ENCODE peak calls at places on chromosomes 1 and 21, in seven cellular contexts. K is OCI-LY7, Y is GM23248, X is fibroblast of lung, M is SK-N-SH, R is PC-3, E is endothelial cell of umbilical vein. C is an unnamed sample. For H3K9me3, the result is how much of the 10 kb centered on the place peaks cover.

GRCh38 chr1:42319128-42319851 is 15.7 kb downstream of the FOXJ3 start:
- DNase-seq in K (no peak), Y (peak), X (peak), M (no peak), R (no peak), E (peak), C (no peak)

GRCh38 chr1:89170171-89171066 is 5.4 kb downstream of the GBP7 start:
- DNase-seq in K (no peak), Y (no peak), X (no peak), M (no peak), R (no peak), E (no peak), C (no peak)

GRCh38 chr1:32939655-32940371 is 24.8 kb downstream of the RNF19B start:
- DNase-seq in K (no peak), Y (peak), X (peak), M (no peak), R (peak), E (peak), C (no peak)

GRCh38 chr21:32916522-32917099 is 109.1 kb upstream of the OLIG2 start:
- DNase-seq in K (peak), Y (peak), X (no peak), M (peak), R (peak), E (no peak), C (no peak)

GRCh38 chr21:25624511-25624910 is 14.5 kb upstream of the JAM2 start:
- DNase-seq in K (no peak), Y (no peak), X (no peak), M (no peak), R (no peak), E (no peak), C (no peak)

GRCh38 chr1:210373878-210374599 is 45.3 kb downstream of the HHAT start:
- DNase-seq in K (peak), Y (peak), X (peak), M (peak), R (peak), E (peak), C (peak)

GRCh38 chr1:178659789-178660208 is 65.2 kb upstream of the RALGPS2 start:
- DNase-seq in K (peak), Y (no peak), X (no peak), M (no peak), R (no peak), E (no peak), C (no peak)

GRCh38 chr21:41852929-41853320 is 26.2 kb downstream of the PRDM15 start:
- DNase-seq in K (no peak), Y (no peak), X (no peak), M (no peak), R (no peak), E (no peak), C (no peak)

GRCh38 chr1:82065917-82066316 is 265.2 kb downstream of the ADGRL2 start:
- DNase-seq in K (no peak), Y (no peak), X (no peak), M (no peak), R (no peak), E (no peak), C (no peak)

GRCh38 chr1:157360021-157360390 is 192.3 kb downstream of the FCRL5 start:
- DNase-seq in K (no peak), Y (no peak), X (no peak), M (no peak), R (no peak), E (no peak), C (no peak)

GRCh38 chr1:39395357-39395831 is 96.0 kb upstream of the BMP8A start:
- DNase-seq in K (peak), Y (peak), X (peak), M (no peak), R (peak), E (peak), C (no peak)

GRCh38 chr21:42991992-42992740 is 17.8 kb downstream of the PKNOX1 start:
- DNase-seq in K (peak), Y (peak), X (peak), M (no peak), R (peak), E (peak), C (no peak)

GRCh38 chr1:204254031-204254661 is 40.4 kb upstream of the GOLT1A start:
- DNase-seq in K (no peak), Y (peak), X (no peak), M (no peak), R (peak), E (no peak), C (peak)

GRCh38 chr1:52268372-52268771 is 97.6 kb downstream of the CC2D1B start:
- DNase-seq in K (no peak), Y (peak), X (peak), M (no peak), R (no peak), E (peak), C (peak)

GRCh38 chr21:42061195-42061865 is 9.8 kb upstream of the UMODL1 start:
- DNase-seq in K (peak), Y (no peak), X (no peak), M (no peak), R (no peak), E (no peak), C (no peak)

GRCh38 chr1:232355162-232356006 is 274.5 kb downstream of the SIPA1L2 start:
- DNase-seq in K (no peak), Y (no peak), X (no peak), M (peak), R (peak), E (no peak), C (no peak)

GRCh38 chr1:44632511-44633072 is 41.7 kb downstream of the TMEM53 start:
- DNase-seq in K (no peak), Y (peak), X (no peak), M (peak), R (no peak), E (no peak), C (peak)

GRCh38 chr1:6235302-6235680 is 473 bp downstream of the ICMT start:
- DNase-seq in K (peak), Y (peak), X (no peak), M (no peak), R (no peak), E (no peak), C (no peak)

GRCh38 chr21:42614811-42615342 is 38.5 kb upstream of the PDE9A start:
- DNase-seq in K (peak), Y (peak), X (no peak), M (peak), R (peak), E (no peak), C (peak)

GRCh38 chr1:9746211-9746610 is 77.6 kb downstream of the CLSTN1 start:
- DNase-seq in K (no peak), Y (peak), X (no peak), M (no peak), R (no peak), E (no peak), C (no peak)

GRCh38 chr1:167221126-167221803 is 579 bp downstream of the POU2F1 start:
- DNase-seq in K (no peak), Y (peak), X (no peak), M (peak), R (no peak), E (peak), C (peak)

GRCh38 chr1:155107309-155108283 is 20.1 kb upstream of the EFNA1 start:
- DNase-seq in K (no peak), Y (no peak), X (no peak), M (no peak), R (no peak), E (no peak), C (no peak)

GRCh38 chr1:43994794-43995790 is 3.7 kb downstream of the CCDC24 start:
- DNase-seq in K (peak), Y (peak), X (no peak), M (peak), R (peak), E (no peak), C (peak)

GRCh38 chr1:219791766-219792165 is 136.6 kb downstream of the SLC30A10 start:
- DNase-seq in K (no peak), Y (no peak), X (no peak), M (no peak), R (no peak), E (no peak), C (no peak)

GRCh38 chr21:19523731-19524130 is 1120.1 kb upstream of the TMPRSS15 start:
- DNase-seq in K (no peak), Y (no peak), X (no peak), M (no peak), R (peak), E (no peak), C (no peak)

GRCh38 chr1:6743189-6744101 is 41.8 kb upstream of the CAMTA1 start:
- DNase-seq in K (no peak), Y (peak), X (peak), M (no peak), R (peak), E (peak), C (no peak)

GRCh38 chr1:148379170-148379500 is 104.0 kb downstream of the PPIAL4G start:
- DNase-seq in K (no peak), Y (no peak), X (no peak), M (no peak), R (no peak), E (no peak), C (no peak)

GRCh38 chr1:56575865-56576264 is 3.5 kb downstream of the PLPP3 start:
- DNase-seq in K (peak), Y (peak), X (peak), M (no peak), R (peak), E (peak), C (no peak)

GRCh38 chr1:149931212-149931805 is 3.7 kb upstream of the SF3B4 start:
- DNase-seq in K (no peak), Y (peak), X (no peak), M (no peak), R (peak), E (peak), C (no peak)

GRCh38 chr1:232204269-232204668 is 425.7 kb downstream of the SIPA1L2 start:
- DNase-seq in K (no peak), Y (no peak), X (no peak), M (no peak), R (no peak), E (no peak), C (no peak)

GRCh38 chr1:23562138-23562819 is 3.0 kb upstream of the ID3 start:
- DNase-seq in K (peak), Y (peak), X (peak), M (peak), R (peak), E (peak), C (peak)

GRCh38 chr21:42142141-42142540 is 71.0 kb downstream of the UMODL1 start:
- DNase-seq in K (no peak), Y (no peak), X (no peak), M (no peak), R (no peak), E (no peak), C (no peak)

GRCh38 chr1:45820797-45821196 is 17.4 kb downstream of the MAST2 start:
- DNase-seq in K (no peak), Y (peak), X (no peak), M (no peak), R (no peak), E (no peak), C (no peak)

GRCh38 chr1:199452627-199453026 is 574.9 kb upstream of the NR5A2 start:
- DNase-seq in K (no peak), Y (no peak), X (no peak), M (no peak), R (no peak), E (no peak), C (no peak)

GRCh38 chr1:29344336-29344735 is 108.0 kb downstream of the PTPRU start:
- DNase-seq in K (no peak), Y (no peak), X (no peak), M (no peak), R (no peak), E (no peak), C (no peak)

GRCh38 chr1:26697441-26697977 is 1.7 kb downstream of the ARID1A start:
- DNase-seq in K (peak), Y (peak), X (no peak), M (peak), R (no peak), E (no peak), C (no peak)

GRCh38 chr21:32143222-32143939 is 135.5 kb downstream of the MIS18A start:
- DNase-seq in K (no peak), Y (peak), X (peak), M (no peak), R (no peak), E (no peak), C (peak)

GRCh38 chr1:6635910-6636760 is 11.5 kb downstream of the THAP3 start:
- DNase-seq in K (no peak), Y (no peak), X (no peak), M (no peak), R (no peak), E (no peak), C (no peak)

GRCh38 chr1:92886886-92887419 is 55.1 kb downstream of the RPL5 start:
- DNase-seq in K (no peak), Y (no peak), X (no peak), M (no peak), R (peak), E (no peak), C (no peak)

GRCh38 chr1:198447468-198447867 is 93.0 kb downstream of the ATP6V1G3 start:
- DNase-seq in K (no peak), Y (no peak), X (no peak), M (no peak), R (no peak), E (no peak), C (no peak)

GRCh38 chr1:198444792-198445191 is 95.7 kb downstream of the ATP6V1G3 start:
- DNase-seq in K (no peak), Y (peak), X (peak), M (no peak), R (peak), E (peak), C (no peak)

GRCh38 chr1:198449281-198449680 is 91.2 kb downstream of the ATP6V1G3 start:
- DNase-seq in K (no peak), Y (no peak), X (peak), M (no peak), R (peak), E (no peak), C (no peak)

GRCh38 chr1:198443374-198444233 is 96.9 kb downstream of the ATP6V1G3 start:
- DNase-seq in K (no peak), Y (peak), X (peak), M (no peak), R (peak), E (peak), C (no peak)
- H2AFZ ChIP-seq in K (no peak), Y (no peak), X (no peak), M (no peak), R (no peak), E (no peak), C (peak)

DNA sequence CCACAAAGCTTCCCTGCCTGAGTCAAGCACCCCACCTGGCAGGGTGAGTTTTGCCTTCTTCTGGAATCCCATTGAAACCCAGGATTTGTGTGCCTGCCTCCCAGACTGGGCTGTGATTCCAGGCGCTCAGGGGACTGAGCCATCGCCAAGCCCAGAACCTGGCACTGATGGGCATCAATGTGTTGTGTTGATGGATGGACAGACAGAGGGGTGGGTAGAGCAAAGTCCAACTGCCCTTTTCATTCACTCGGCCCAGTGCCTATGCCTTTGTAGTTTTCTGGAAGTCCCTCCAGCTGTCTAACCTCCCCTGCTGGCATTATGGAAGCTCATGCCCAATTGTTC is 66.0 kb upstream of the LAPTM5 start:
- DNase-seq in K (no peak), Y (no peak), X (no peak), M (no peak), R (peak), E (peak), C (no peak)
- H3K4me3 ChIP-seq in K (no peak), Y (peak), X (peak), M (peak), R (peak), E (no peak), C (peak)

DNA sequence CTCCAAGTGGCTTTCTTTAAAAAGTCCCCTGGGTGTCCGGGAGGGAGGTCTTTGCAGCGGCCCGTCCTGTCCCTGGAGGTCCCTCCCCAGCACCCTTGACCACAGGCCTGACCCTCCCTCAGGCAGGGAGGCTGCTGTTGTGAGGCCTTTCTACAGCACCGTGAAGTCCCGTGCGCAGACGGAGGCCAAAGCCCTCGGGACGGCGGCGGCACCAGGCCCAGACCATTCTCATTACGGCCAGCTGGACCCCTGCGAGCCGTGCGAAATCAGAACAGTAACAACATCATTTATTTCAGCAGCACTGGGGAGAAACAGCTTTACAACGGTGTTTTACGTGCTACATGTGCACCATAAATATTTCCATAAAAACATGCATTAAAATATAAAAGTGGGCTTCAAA is 101.4 kb upstream of the ACTRT2 start:
- DNase-seq in K (no peak), Y (no peak), X (no peak), M (no peak), R (no peak), E (no peak), C (no peak)
- H3K9me3 ChIP-seq in K (under half), Y (under half), X (under half), M (under half), R (under half), E (under half), C (under half)

GRCh38 chr1:65691152-65691900 is 101.4 kb upstream of the PDE4B start:
- DNase-seq in K (no peak), Y (no peak), X (no peak), M (no peak), R (no peak), E (peak), C (peak)
- H2AFZ ChIP-seq in K (no peak), Y (no peak), X (no peak), M (no peak), R (no peak), E (no peak), C (peak)

GRCh38 chr1:152768847-152769533 is 6.0 kb upstream of the LCE1F start:
- DNase-seq in K (no peak), Y (peak), X (no peak), M (no peak), R (no peak), E (no peak), C (no peak)
- H3K4me3 ChIP-seq in K (no peak), Y (no peak), X (no peak), M (no peak), R (no peak), E (no peak), C (no peak)

DNA sequence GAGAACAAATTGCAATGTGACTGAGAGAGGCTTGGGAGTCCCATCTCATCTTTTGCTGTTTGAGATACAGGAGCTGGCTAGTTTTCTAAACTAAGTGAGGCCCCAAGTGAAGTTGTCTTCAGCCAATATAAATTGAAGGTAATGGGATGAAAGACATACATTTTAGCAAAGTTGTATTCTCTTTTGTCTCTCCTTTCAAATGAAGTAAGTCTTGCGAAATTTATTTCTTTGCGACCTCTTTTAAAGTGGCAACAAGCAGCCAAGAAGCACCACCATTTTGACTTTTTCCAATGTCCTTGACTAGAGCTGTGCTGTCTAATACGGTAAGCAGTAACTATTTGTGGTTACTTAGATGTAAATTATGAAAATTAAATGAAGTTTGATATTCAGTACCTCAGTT is 385.7 kb downstream of the USP25 start:
- DNase-seq in K (no peak), Y (no peak), X (no peak), M (no peak), R (no peak), E (peak), C (no peak)
- H3K9me3 ChIP-seq in K (under half), Y (under half), X (under half), M (under half), R (under half), E (under half), C (under half)

DNA sequence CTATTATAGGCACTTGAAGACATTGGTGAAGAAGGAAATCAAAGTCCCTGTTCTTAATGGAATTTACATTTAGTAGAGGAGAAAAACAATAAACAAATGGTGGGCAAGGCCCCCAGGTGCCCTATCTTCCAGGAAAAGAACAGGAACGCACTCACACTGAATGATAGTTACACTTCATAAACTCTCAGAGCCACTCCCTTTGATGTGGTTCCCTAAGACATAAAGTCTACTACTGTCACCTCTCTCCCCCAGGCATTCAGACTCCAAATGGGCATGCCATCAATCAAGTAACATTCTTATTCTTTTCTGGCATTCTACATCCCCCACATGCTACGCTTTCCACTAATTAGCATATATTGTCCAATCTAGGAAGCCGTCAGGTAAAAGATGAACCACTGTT is 36.6 kb upstream of the PIGC start:
- DNase-seq in K (no peak), Y (no peak), X (no peak), M (no peak), R (no peak), E (no peak), C (no peak)
- H2AFZ ChIP-seq in K (no peak), Y (no peak), X (no peak), M (no peak), R (no peak), E (no peak), C (no peak)

DNA sequence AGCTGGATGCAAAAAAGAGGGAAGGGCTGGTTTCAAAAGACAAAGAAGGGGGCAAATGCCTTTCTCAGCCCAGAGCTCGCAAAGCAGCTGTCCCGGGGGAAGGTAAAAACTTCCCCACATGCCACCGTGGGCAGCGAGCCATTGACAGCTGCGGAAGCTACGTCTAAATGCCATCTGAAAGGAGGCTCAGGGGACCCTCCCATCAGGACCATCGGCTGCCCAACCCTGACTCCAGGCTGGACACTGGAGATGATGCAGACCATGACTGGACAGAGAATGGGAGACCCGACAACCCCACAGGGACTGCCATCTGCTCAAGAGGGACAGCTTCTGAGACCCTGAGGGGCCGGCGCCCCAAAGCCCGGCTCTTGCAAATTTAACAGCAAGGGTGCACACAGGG is 92.2 kb downstream of the STUM start:
- DNase-seq in K (no peak), Y (no peak), X (no peak), M (no peak), R (no peak), E (no peak), C (no peak)
- H3K4me3 ChIP-seq in K (no peak), Y (no peak), X (no peak), M (no peak), R (no peak), E (no peak), C (no peak)

GRCh38 chr1:4121293-4121684 is 221.2 kb upstream of the C1orf174 start:
- DNase-seq in K (no peak), Y (no peak), X (no peak), M (no peak), R (no peak), E (no peak), C (no peak)

GRCh38 chr1:4117196-4117595 is 217.1 kb upstream of the C1orf174 start:
- DNase-seq in K (no peak), Y (no peak), X (no peak), M (no peak), R (no peak), E (no peak), C (no peak)

GRCh38 chr1:4120557-4121292 is 220.7 kb upstream of the C1orf174 start:
- DNase-seq in K (no peak), Y (no peak), X (no peak), M (no peak), R (no peak), E (no peak), C (no peak)

GRCh38 chr1:4119516-4120220 is 219.6 kb upstream of the C1orf174 start:
- DNase-seq in K (no peak), Y (no peak), X (no peak), M (no peak), R (no peak), E (no peak), C (no peak)

GRCh38 chr1:4118746-4119515 is 218.9 kb upstream of the C1orf174 start:
- DNase-seq in K (peak), Y (no peak), X (no peak), M (no peak), R (no peak), E (no peak), C (no peak)
- H3K9me3 ChIP-seq in K (under half), Y (under half), X (under half), M (under half), R (under half), E (under half), C (under half)